ENCODE peak calls at places on chromosomes 2 and 18, in ten cellular contexts. One of them, this sample, is unnamed.

GRCh38 chr2:239316562-239317465 is 84.0 kb downstream of the HDAC4 start:
- DNase-seq in tibial artery: peak; percentile 78
- DNase-seq in activated gamma-delta T cell: no peak
- DNase-seq in M059J: no peak
- DNase-seq in erythroblast: peak; percentile 42
- DNase-seq in Peyer's patch: no peak
- DNase-seq in HL-60: no peak
- DNase-seq in T-helper 1 cell: no peak
- DNase-seq in NCI-H1105: no peak
- DNase-seq in NCI-H187 treated with DMSO at 0.1 percent for 48 hours: no peak
- DNase-seq in this sample: no peak

GRCh38 chr2:189129971-189130370 is 49.6 kb downstream of the COL5A2 start:
- DNase-seq in tibial artery: no peak
- DNase-seq in activated gamma-delta T cell: no peak
- DNase-seq in M059J: peak; percentile 95
- DNase-seq in erythroblast: no peak
- DNase-seq in Peyer's patch: no peak
- DNase-seq in HL-60: no peak
- DNase-seq in T-helper 1 cell: no peak
- DNase-seq in NCI-H1105: no peak
- DNase-seq in NCI-H187 treated with DMSO at 0.1 percent for 48 hours: no peak
- DNase-seq in this sample: no peak

GRCh38 chr2:44922776-44923175 is 18.7 kb upstream of the SIX3 start:
- DNase-seq in tibial artery: no peak
- DNase-seq in activated gamma-delta T cell: no peak
- DNase-seq in M059J: no peak
- DNase-seq in erythroblast: no peak
- DNase-seq in Peyer's patch: no peak
- DNase-seq in HL-60: no peak
- DNase-seq in T-helper 1 cell: no peak
- DNase-seq in NCI-H1105: no peak
- DNase-seq in NCI-H187 treated with DMSO at 0.1 percent for 48 hours: no peak
- DNase-seq in this sample: no peak

GRCh38 chr2:170715062-170715931 is at the start of gene SP5:
- DNase-seq in tibial artery: peak; percentile 51
- DNase-seq in activated gamma-delta T cell: no peak
- DNase-seq in M059J: peak; percentile 80
- DNase-seq in erythroblast: peak; percentile 52
- DNase-seq in Peyer's patch: peak; percentile 77
- DNase-seq in HL-60: no peak
- DNase-seq in T-helper 1 cell: peak; percentile 14
- DNase-seq in NCI-H1105: no peak
- DNase-seq in NCI-H187 treated with DMSO at 0.1 percent for 48 hours: no peak
- DNase-seq in this sample: no peak

GRCh38 chr2:241363316-241363879 is 7.3 kb downstream of the FARP2 start:
- DNase-seq in tibial artery: no peak
- DNase-seq in activated gamma-delta T cell: no peak
- DNase-seq in M059J: no peak
- DNase-seq in erythroblast: no peak
- DNase-seq in Peyer's patch: no peak
- DNase-seq in HL-60: no peak
- DNase-seq in T-helper 1 cell: no peak
- DNase-seq in NCI-H1105: no peak
- DNase-seq in NCI-H187 treated with DMSO at 0.1 percent for 48 hours: no peak
- DNase-seq in this sample: no peak

GRCh38 chr2:176068037-176068832 is 15.5 kb downstream of the EVX2 start:
- DNase-seq in tibial artery: no peak
- DNase-seq in activated gamma-delta T cell: no peak
- DNase-seq in M059J: no peak
- DNase-seq in erythroblast: peak; percentile 14
- DNase-seq in Peyer's patch: no peak
- DNase-seq in HL-60: no peak
- DNase-seq in T-helper 1 cell: no peak
- DNase-seq in NCI-H1105: no peak
- DNase-seq in NCI-H187 treated with DMSO at 0.1 percent for 48 hours: no peak
- DNase-seq in this sample: no peak

GRCh38 chr2:151947524-151948165 is 119.4 kb upstream of the ARL5A start:
- DNase-seq in tibial artery: peak; percentile 60
- DNase-seq in activated gamma-delta T cell: no peak
- DNase-seq in M059J: peak; percentile 56
- DNase-seq in erythroblast: peak; percentile 8
- DNase-seq in Peyer's patch: no peak
- DNase-seq in HL-60: no peak
- DNase-seq in T-helper 1 cell: no peak
- DNase-seq in NCI-H1105: no peak
- DNase-seq in NCI-H187 treated with DMSO at 0.1 percent for 48 hours: no peak
- DNase-seq in this sample: no peak

GRCh38 chr18:51028201-51028805 is 1.7 kb upstream of the SMAD4 start:
- DNase-seq in tibial artery: no peak
- DNase-seq in activated gamma-delta T cell: no peak
- DNase-seq in M059J: peak; percentile 25
- DNase-seq in erythroblast: peak; percentile 38
- DNase-seq in Peyer's patch: no peak
- DNase-seq in HL-60: peak; percentile 23
- DNase-seq in T-helper 1 cell: no peak
- DNase-seq in NCI-H1105: no peak
- DNase-seq in NCI-H187 treated with DMSO at 0.1 percent for 48 hours: no peak
- DNase-seq in this sample: no peak

GRCh38 chr2:46803911-46804670 is 111.5 kb downstream of the MCFD2 start:
- DNase-seq in tibial artery: no peak
- DNase-seq in activated gamma-delta T cell: no peak
- DNase-seq in M059J: peak; percentile 95
- DNase-seq in erythroblast: no peak
- DNase-seq in Peyer's patch: no peak
- DNase-seq in HL-60: no peak
- DNase-seq in T-helper 1 cell: no peak
- DNase-seq in NCI-H1105: no peak
- DNase-seq in NCI-H187 treated with DMSO at 0.1 percent for 48 hours: no peak
- DNase-seq in this sample: no peak